ENCODE peak calls at places on chromosome 13, in eight cellular contexts. One of them, this sample, is unnamed.

GRCh38 chr13:101217086-101217485 is 199.2 kb downstream of the NALCN start:
- DNase-seq in esophagus squamous epithelium: no peak
- DNase-seq in IMR-90: no peak
- DNase-seq in ovary: no peak
- DNase-seq in spleen: no peak
- DNase-seq in tibial nerve: no peak
- DNase-seq in uterus: no peak
- DNase-seq in esophagus muscularis mucosa: no peak
- DNase-seq in this sample: no peak

GRCh38 chr13:55155046-55155445 is 1985.7 kb upstream of the PRR20A start:
- DNase-seq in IMR-90: no peak
- DNase-seq in ovary: no peak
- DNase-seq in tibial nerve: no peak
- DNase-seq in esophagus muscularis mucosa: no peak
- DNase-seq in uterus: no peak
- DNase-seq in esophagus squamous epithelium: no peak
- DNase-seq in spleen: no peak
- DNase-seq in this sample: no peak

GRCh38 chr13:43905435-43906031 is 25.8 kb downstream of the LACC1 start:
- DNase-seq in esophagus squamous epithelium: no peak
- DNase-seq in ovary: no peak
- DNase-seq in uterus: peak
- DNase-seq in esophagus muscularis mucosa: no peak
- DNase-seq in spleen: no peak
- DNase-seq in IMR-90: peak
- DNase-seq in tibial nerve: peak
- DNase-seq in this sample: peak

GRCh38 chr13:99366075-99366987 is 59.1 kb upstream of the GPR183 start:
- DNase-seq in esophagus muscularis mucosa: no peak
- DNase-seq in uterus: no peak
- DNase-seq in ovary: no peak
- DNase-seq in spleen: no peak
- DNase-seq in esophagus squamous epithelium: no peak
- DNase-seq in IMR-90: no peak
- DNase-seq in tibial nerve: no peak
- DNase-seq in this sample: no peak

GRCh38 chr13:29196409-29197074 is 376.4 kb downstream of the MTUS2 start:
- DNase-seq in esophagus muscularis mucosa: no peak
- DNase-seq in uterus: no peak
- DNase-seq in ovary: no peak
- DNase-seq in IMR-90: no peak
- DNase-seq in esophagus squamous epithelium: no peak
- DNase-seq in tibial nerve: no peak
- DNase-seq in spleen: no peak
- DNase-seq in this sample: no peak

GRCh38 chr13:112902669-112903068 is 66.3 kb upstream of the MCF2L start:
- DNase-seq in uterus: no peak
- DNase-seq in tibial nerve: no peak
- DNase-seq in esophagus muscularis mucosa: no peak
- DNase-seq in ovary: no peak
- DNase-seq in esophagus squamous epithelium: no peak
- DNase-seq in spleen: peak
- DNase-seq in IMR-90: no peak
- DNase-seq in this sample: no peak

GRCh38 chr13:92384410-92384809 is 842.2 kb upstream of the GPC6 start:
- DNase-seq in IMR-90: no peak
- DNase-seq in ovary: no peak
- DNase-seq in uterus: no peak
- DNase-seq in esophagus muscularis mucosa: no peak
- DNase-seq in esophagus squamous epithelium: no peak
- DNase-seq in tibial nerve: no peak
- DNase-seq in spleen: no peak
- DNase-seq in this sample: no peak

GRCh38 chr13:106362637-106363036 is 172.8 kb downstream of the EFNB2 start:
- DNase-seq in uterus: no peak
- DNase-seq in esophagus muscularis mucosa: no peak
- DNase-seq in IMR-90: no peak
- DNase-seq in ovary: no peak
- DNase-seq in tibial nerve: no peak
- DNase-seq in esophagus squamous epithelium: no peak
- DNase-seq in spleen: no peak
- DNase-seq in this sample: no peak

GRCh38 chr13:46339035-46339666 is 47.9 kb downstream of the RUBCNL start:
- DNase-seq in esophagus muscularis mucosa: no peak
- DNase-seq in tibial nerve: peak
- DNase-seq in esophagus squamous epithelium: no peak
- DNase-seq in spleen: no peak
- DNase-seq in IMR-90: peak
- DNase-seq in uterus: no peak
- DNase-seq in ovary: no peak
- DNase-seq in this sample: peak

GRCh38 chr13:81488021-81488420 is 1147.1 kb upstream of the SPRY2 start:
- DNase-seq in uterus: no peak
- DNase-seq in esophagus squamous epithelium: no peak
- DNase-seq in IMR-90: no peak
- DNase-seq in tibial nerve: no peak
- DNase-seq in spleen: no peak
- DNase-seq in ovary: no peak
- DNase-seq in esophagus muscularis mucosa: no peak
- DNase-seq in this sample: no peak

GRCh38 chr13:25971077-25971476 is 80.7 kb downstream of the SHISA2 start:
- DNase-seq in tibial nerve: no peak
- DNase-seq in ovary: no peak
- DNase-seq in esophagus squamous epithelium: no peak
- DNase-seq in IMR-90: no peak
- DNase-seq in esophagus muscularis mucosa: peak
- DNase-seq in uterus: no peak
- DNase-seq in spleen: no peak
- DNase-seq in this sample: no peak

GRCh38 chr13:94195715-94196114 is 283.8 kb downstream of the DCT start:
- DNase-seq in esophagus squamous epithelium: no peak
- DNase-seq in ovary: no peak
- DNase-seq in IMR-90: peak
- DNase-seq in tibial nerve: no peak
- DNase-seq in uterus: no peak
- DNase-seq in spleen: no peak
- DNase-seq in esophagus muscularis mucosa: no peak
- DNase-seq in this sample: no peak

GRCh38 chr13:21703846-21704245 is 33.0 kb downstream of the FGF9 start:
- DNase-seq in tibial nerve: no peak
- DNase-seq in esophagus muscularis mucosa: no peak
- DNase-seq in esophagus squamous epithelium: no peak
- DNase-seq in IMR-90: no peak
- DNase-seq in spleen: no peak
- DNase-seq in ovary: no peak
- DNase-seq in uterus: no peak
- DNase-seq in this sample: no peak

GRCh38 chr13:113216165-113217056 is 7.0 kb downstream of the CUL4A start:
- DNase-seq in ovary: no peak
- DNase-seq in esophagus squamous epithelium: no peak
- DNase-seq in IMR-90: peak
- DNase-seq in spleen: peak
- DNase-seq in uterus: no peak
- DNase-seq in esophagus muscularis mucosa: no peak
- DNase-seq in tibial nerve: no peak
- DNase-seq in this sample: peak

GRCh38 chr13:91162180-91162579 is 185.3 kb upstream of the MIR17HG start:
- DNase-seq in IMR-90: no peak
- DNase-seq in tibial nerve: no peak
- DNase-seq in uterus: no peak
- DNase-seq in spleen: no peak
- DNase-seq in esophagus muscularis mucosa: no peak
- DNase-seq in ovary: no peak
- DNase-seq in esophagus squamous epithelium: no peak
- DNase-seq in this sample: no peak

GRCh38 chr13:22744688-22745452 is 435.9 kb upstream of the SGCG start:
- DNase-seq in uterus: no peak
- DNase-seq in spleen: no peak
- DNase-seq in IMR-90: no peak
- DNase-seq in tibial nerve: no peak
- DNase-seq in esophagus muscularis mucosa: no peak
- DNase-seq in esophagus squamous epithelium: no peak
- DNase-seq in ovary: no peak
- DNase-seq in this sample: no peak

GRCh38 chr13:37485766-37486165 is 112.8 kb downstream of the POSTN start:
- DNase-seq in esophagus muscularis mucosa: no peak
- DNase-seq in uterus: no peak
- DNase-seq in spleen: no peak
- DNase-seq in tibial nerve: no peak
- DNase-seq in esophagus squamous epithelium: no peak
- DNase-seq in IMR-90: peak
- DNase-seq in ovary: no peak
- DNase-seq in this sample: no peak

GRCh38 chr13:85586422-85586831 is 212.8 kb downstream of the SLITRK6 start:
- DNase-seq in uterus: no peak
- DNase-seq in spleen: no peak
- DNase-seq in esophagus squamous epithelium: no peak
- DNase-seq in esophagus muscularis mucosa: no peak
- DNase-seq in ovary: no peak
- DNase-seq in IMR-90: peak
- DNase-seq in tibial nerve: no peak
- DNase-seq in this sample: no peak

GRCh38 chr13:109812375-109812774 is 26.0 kb upstream of the IRS2 start:
- DNase-seq in ovary: no peak
- DNase-seq in esophagus squamous epithelium: no peak
- DNase-seq in tibial nerve: no peak
- DNase-seq in esophagus muscularis mucosa: no peak
- DNase-seq in uterus: no peak
- DNase-seq in IMR-90: no peak
- DNase-seq in spleen: no peak
- DNase-seq in this sample: no peak

GRCh38 chr13:30466841-30467252 is 1.1 kb upstream of the HMGB1 start:
- DNase-seq in uterus: no peak
- DNase-seq in IMR-90: peak
- DNase-seq in spleen: no peak
- DNase-seq in esophagus muscularis mucosa: no peak
- DNase-seq in esophagus squamous epithelium: no peak
- DNase-seq in tibial nerve: no peak
- DNase-seq in ovary: no peak
- DNase-seq in this sample: no peak

GRCh38 chr13:72696590-72696989 is 30.8 kb downstream of the MZT1 start:
- DNase-seq in IMR-90: peak
- DNase-seq in esophagus muscularis mucosa: no peak
- DNase-seq in esophagus squamous epithelium: no peak
- DNase-seq in uterus: no peak
- DNase-seq in ovary: no peak
- DNase-seq in spleen: no peak
- DNase-seq in tibial nerve: no peak
- DNase-seq in this sample: no peak

GRCh38 chr13:80083516-80084085 is 257.3 kb downstream of the SPRY2 start:
- DNase-seq in spleen: no peak
- DNase-seq in tibial nerve: no peak
- DNase-seq in esophagus muscularis mucosa: no peak
- DNase-seq in ovary: no peak
- DNase-seq in IMR-90: peak
- DNase-seq in esophagus squamous epithelium: no peak
- DNase-seq in uterus: no peak
- DNase-seq in this sample: peak
- H3K4me3 ChIP-seq in spleen: no peak
- H3K4me3 ChIP-seq in tibial nerve: no peak
- H3K4me3 ChIP-seq in esophagus muscularis mucosa: peak
- H3K4me3 ChIP-seq in ovary: no peak
- H3K4me3 ChIP-seq in IMR-90: no peak
- H3K4me3 ChIP-seq in esophagus squamous epithelium: no peak
- H3K4me3 ChIP-seq in uterus: no peak
- H3K4me3 ChIP-seq in this sample: no peak

DNA sequence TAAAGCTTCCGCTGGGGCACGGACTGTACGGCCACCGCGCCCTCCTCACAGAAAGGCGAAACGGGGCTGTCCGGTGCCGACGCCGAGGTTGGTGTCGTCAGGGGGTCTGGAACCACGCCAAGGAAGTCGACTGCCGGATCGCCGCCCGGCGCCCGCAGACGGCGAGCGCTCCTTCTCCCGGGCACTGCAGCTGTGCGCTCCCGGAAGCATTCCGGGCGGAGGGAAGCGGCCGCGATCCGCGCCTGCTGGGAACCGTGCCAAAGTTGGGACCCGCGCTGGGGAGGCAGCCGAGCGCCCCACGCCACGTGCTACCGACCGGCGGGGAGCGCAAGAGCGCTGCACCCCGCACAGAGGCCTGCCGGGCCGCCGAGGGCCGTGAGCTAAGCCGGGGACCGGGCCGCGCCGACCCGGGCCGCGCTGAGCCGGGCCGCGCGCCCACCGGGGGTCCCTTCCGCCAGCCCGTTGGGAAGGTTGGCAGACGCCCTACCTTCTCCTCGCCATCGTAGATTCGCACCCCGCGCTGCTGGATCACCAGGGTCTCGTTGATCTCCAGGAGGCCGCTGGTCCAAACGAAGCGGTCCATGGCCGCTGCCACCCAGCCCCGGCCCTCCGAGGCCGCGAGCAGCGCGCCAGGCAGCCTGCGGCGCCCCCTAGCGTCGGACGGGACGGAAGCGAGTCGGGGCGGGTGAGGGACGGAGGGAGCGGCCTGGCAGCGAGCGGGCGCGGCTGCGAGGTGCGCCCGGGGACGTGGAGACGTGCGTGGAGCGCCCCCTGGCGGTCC is at the start of gene VPS36:
- DNase-seq in spleen: peak
- DNase-seq in esophagus muscularis mucosa: peak
- DNase-seq in esophagus squamous epithelium: peak
- DNase-seq in ovary: peak
- DNase-seq in uterus: peak
- DNase-seq in tibial nerve: peak
- DNase-seq in IMR-90: peak
- DNase-seq in this sample: peak
- TF ChIP-seq POLR2A in spleen: peak
- TF ChIP-seq POLR2A in esophagus muscularis mucosa: peak
- TF ChIP-seq POLR2A in esophagus squamous epithelium: peak
- TF ChIP-seq POLR2A in ovary: peak
- TF ChIP-seq POLR2A in uterus: peak
- TF ChIP-seq POLR2A in tibial nerve: peak
- TF ChIP-seq POLR2A in IMR-90: peak
- TF ChIP-seq POLR2A in this sample: peak

GRCh38 chr13:66803759-66804456 is 426.2 kb downstream of the PCDH9 start:
- DNase-seq in tibial nerve: no peak
- DNase-seq in IMR-90: peak
- DNase-seq in ovary: no peak
- DNase-seq in esophagus squamous epithelium: no peak
- DNase-seq in spleen: no peak
- DNase-seq in esophagus muscularis mucosa: no peak
- DNase-seq in uterus: no peak
- DNase-seq in this sample: no peak
- H3K4me3 ChIP-seq in tibial nerve: no peak
- H3K4me3 ChIP-seq in IMR-90: no peak
- H3K4me3 ChIP-seq in ovary: no peak
- H3K4me3 ChIP-seq in esophagus squamous epithelium: no peak
- H3K4me3 ChIP-seq in spleen: no peak
- H3K4me3 ChIP-seq in esophagus muscularis mucosa: no peak
- H3K4me3 ChIP-seq in uterus: no peak
- H3K4me3 ChIP-seq in this sample: no peak

DNA sequence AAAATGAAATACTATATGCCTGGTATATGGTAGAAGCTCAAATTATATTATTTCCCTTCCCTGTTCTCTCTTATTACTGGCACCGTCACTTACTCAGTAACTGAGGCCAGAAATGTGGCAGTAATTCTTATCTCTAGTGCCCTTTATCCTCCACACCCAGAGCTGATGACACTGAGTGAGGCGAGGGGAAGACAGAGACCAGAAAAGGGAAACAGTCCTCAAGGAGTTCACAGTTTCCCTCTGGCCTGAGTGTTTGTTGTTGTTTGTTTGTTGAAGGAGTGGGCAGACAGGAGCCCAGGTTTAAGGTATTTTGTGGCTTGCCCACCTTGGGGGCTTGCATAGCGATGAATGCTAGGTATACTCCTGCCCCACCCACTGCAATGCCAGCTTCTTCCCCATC is 101.5 kb upstream of the FNDC3A start:
- DNase-seq in ovary: no peak
- DNase-seq in uterus: no peak
- DNase-seq in spleen: no peak
- DNase-seq in esophagus muscularis mucosa: no peak
- DNase-seq in tibial nerve: no peak
- DNase-seq in IMR-90: no peak
- DNase-seq in esophagus squamous epithelium: no peak
- DNase-seq in this sample: no peak
- TF ChIP-seq POLR2A in ovary: no peak
- TF ChIP-seq POLR2A in uterus: no peak
- TF ChIP-seq POLR2A in spleen: no peak
- TF ChIP-seq POLR2A in esophagus muscularis mucosa: no peak
- TF ChIP-seq POLR2A in tibial nerve: no peak
- TF ChIP-seq POLR2A in IMR-90: no peak
- TF ChIP-seq POLR2A in esophagus squamous epithelium: no peak
- TF ChIP-seq POLR2A in this sample: no peak